ENCODE peak calls at places on chromosomes 5 and 9, in six cellular contexts. One of them, this sample, is unnamed. For H3K4me1, the result is how much of the 10 kb centered on the place peaks cover.

GRCh38 chr5:82259172-82259800 is 18.9 kb downstream of the RPS23 start:
- DNase-seq in GM23338: peak
- DNase-seq in H1: no peak
- DNase-seq in CD8-positive, alpha-beta memory T cell: no peak
- DNase-seq in IMR-90: peak
- DNase-seq in kidney: no peak
- DNase-seq in this sample: no peak

GRCh38 chr5:25439025-25439424 is 794.2 kb upstream of the CDH10 start:
- DNase-seq in GM23338: no peak
- DNase-seq in H1: no peak
- DNase-seq in CD8-positive, alpha-beta memory T cell: no peak
- DNase-seq in IMR-90: no peak
- DNase-seq in kidney: no peak
- DNase-seq in this sample: no peak

GRCh38 chr5:67301285-67301904 is 104.8 kb upstream of the CD180 start:
- DNase-seq in GM23338: no peak
- DNase-seq in H1: no peak
- DNase-seq in CD8-positive, alpha-beta memory T cell: no peak
- DNase-seq in IMR-90: peak
- DNase-seq in kidney: peak
- DNase-seq in this sample: peak

GRCh38 chr5:18276939-18277338 is 642.7 kb downstream of the TAF11L14 start:
- DNase-seq in GM23338: no peak
- DNase-seq in H1: no peak
- DNase-seq in CD8-positive, alpha-beta memory T cell: no peak
- DNase-seq in IMR-90: no peak
- DNase-seq in kidney: no peak
- DNase-seq in this sample: no peak

GRCh38 chr9:92769276-92769675 is 4.6 kb upstream of the BICD2 start:
- DNase-seq in GM23338: no peak
- DNase-seq in H1: no peak
- DNase-seq in CD8-positive, alpha-beta memory T cell: no peak
- DNase-seq in IMR-90: no peak
- DNase-seq in kidney: no peak
- DNase-seq in this sample: no peak

GRCh38 chr9:75866273-75866871 is 24.1 kb upstream of the PCSK5 start:
- DNase-seq in GM23338: peak
- DNase-seq in H1: peak
- DNase-seq in CD8-positive, alpha-beta memory T cell: no peak
- DNase-seq in IMR-90: peak
- DNase-seq in kidney: no peak
- DNase-seq in this sample: no peak

GRCh38 chr9:1721219-1721618 is 293.9 kb upstream of the SMARCA2 start:
- DNase-seq in GM23338: no peak
- DNase-seq in H1: no peak
- DNase-seq in CD8-positive, alpha-beta memory T cell: no peak
- DNase-seq in IMR-90: no peak
- DNase-seq in kidney: no peak
- DNase-seq in this sample: no peak

GRCh38 chr9:89185980-89186379 is 7.4 kb upstream of the SHC3 start:
- DNase-seq in GM23338: peak
- DNase-seq in H1: no peak
- DNase-seq in CD8-positive, alpha-beta memory T cell: no peak
- DNase-seq in IMR-90: peak
- DNase-seq in kidney: no peak
- DNase-seq in this sample: no peak

GRCh38 chr5:138655530-138656245 is 80.5 kb upstream of the HSPA9 start:
- DNase-seq in GM23338: no peak
- DNase-seq in H1: no peak
- DNase-seq in CD8-positive, alpha-beta memory T cell: no peak
- DNase-seq in IMR-90: no peak
- DNase-seq in kidney: peak
- DNase-seq in this sample: no peak

GRCh38 chr5:16937023-16937379 is 913 bp upstream of the MYO10 start:
- DNase-seq in GM23338: peak
- DNase-seq in H1: no peak
- DNase-seq in CD8-positive, alpha-beta memory T cell: no peak
- DNase-seq in IMR-90: no peak
- DNase-seq in kidney: peak
- DNase-seq in this sample: peak

GRCh38 chr9:118367383-118367782 is 663.2 kb downstream of the TLR4 start:
- DNase-seq in GM23338: no peak
- DNase-seq in H1: no peak
- DNase-seq in CD8-positive, alpha-beta memory T cell: no peak
- DNase-seq in IMR-90: no peak
- DNase-seq in kidney: no peak
- DNase-seq in this sample: no peak

GRCh38 chr9:79302569-79302968 is 269.2 kb upstream of the TLE4 start:
- DNase-seq in GM23338: no peak
- DNase-seq in H1: no peak
- DNase-seq in CD8-positive, alpha-beta memory T cell: no peak
- DNase-seq in IMR-90: no peak
- DNase-seq in kidney: no peak
- DNase-seq in this sample: no peak

GRCh38 chr9:10910779-10911178 is 298.0 kb upstream of the PTPRD start:
- DNase-seq in GM23338: no peak
- DNase-seq in H1: no peak
- DNase-seq in CD8-positive, alpha-beta memory T cell: no peak
- DNase-seq in IMR-90: no peak
- DNase-seq in kidney: peak
- DNase-seq in this sample: no peak

GRCh38 chr9:91711755-91712591 is 238.1 kb downstream of the ROR2 start:
- DNase-seq in GM23338: no peak
- DNase-seq in H1: no peak
- DNase-seq in CD8-positive, alpha-beta memory T cell: peak
- DNase-seq in IMR-90: peak
- DNase-seq in kidney: no peak
- DNase-seq in this sample: peak

GRCh38 chr9:116945817-116946216 is 258.7 kb downstream of the TRIM32 start:
- DNase-seq in GM23338: no peak
- DNase-seq in H1: no peak
- DNase-seq in CD8-positive, alpha-beta memory T cell: no peak
- DNase-seq in IMR-90: no peak
- DNase-seq in kidney: no peak
- DNase-seq in this sample: no peak

GRCh38 chr5:63958654-63959053 is 3.6 kb downstream of the HTR1A start:
- DNase-seq in GM23338: peak
- DNase-seq in H1: no peak
- DNase-seq in CD8-positive, alpha-beta memory T cell: no peak
- DNase-seq in IMR-90: no peak
- DNase-seq in kidney: no peak
- DNase-seq in this sample: no peak

GRCh38 chr5:98770911-98771322 is 2.5 kb upstream of the RGMB start:
- DNase-seq in GM23338: no peak
- DNase-seq in H1: no peak
- DNase-seq in CD8-positive, alpha-beta memory T cell: no peak
- DNase-seq in IMR-90: peak
- DNase-seq in kidney: no peak
- DNase-seq in this sample: no peak

GRCh38 chr9:111949919-111950318 is 53.3 kb downstream of the UGCG start:
- DNase-seq in GM23338: no peak
- DNase-seq in H1: no peak
- DNase-seq in CD8-positive, alpha-beta memory T cell: no peak
- DNase-seq in IMR-90: peak
- DNase-seq in kidney: no peak
- DNase-seq in this sample: no peak

GRCh38 chr5:114477816-114478330 is 116.0 kb downstream of the KCNN2 start:
- DNase-seq in GM23338: no peak
- DNase-seq in H1: no peak
- DNase-seq in CD8-positive, alpha-beta memory T cell: no peak
- DNase-seq in IMR-90: peak
- DNase-seq in kidney: no peak
- DNase-seq in this sample: no peak

GRCh38 chr9:28158451-28158850 is 585.2 kb upstream of the C9orf72 start:
- DNase-seq in GM23338: no peak
- DNase-seq in H1: no peak
- DNase-seq in CD8-positive, alpha-beta memory T cell: no peak
- DNase-seq in IMR-90: no peak
- DNase-seq in kidney: no peak
- DNase-seq in this sample: no peak

DNA sequence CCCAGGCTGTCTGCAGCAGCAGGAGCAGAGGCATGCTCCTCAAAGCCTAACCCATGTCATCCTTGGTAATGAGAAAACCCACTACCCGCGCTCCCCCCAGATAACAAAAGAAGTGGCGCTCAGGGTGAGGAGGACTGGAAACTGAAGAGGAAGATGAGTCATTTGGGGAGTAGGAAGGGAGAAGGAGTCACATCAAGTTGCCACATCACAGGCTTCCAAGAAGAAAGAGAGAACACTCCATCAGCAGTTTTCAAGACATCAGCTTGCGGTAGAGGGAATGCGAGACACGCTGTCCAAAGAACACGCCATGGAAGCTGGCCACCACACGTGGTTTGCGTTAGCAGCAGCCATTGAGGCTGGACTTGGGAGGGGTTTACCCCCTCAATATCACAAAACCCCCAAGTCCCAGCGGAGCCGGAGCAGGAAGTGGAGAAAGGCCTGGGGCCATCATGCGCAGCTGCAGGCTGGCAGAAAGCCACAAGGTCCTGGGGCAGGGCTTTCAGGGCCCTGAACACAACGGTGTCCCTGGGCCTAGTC is 41.5 kb downstream of the SH3PXD2B start:
- DNase-seq in GM23338: no peak
- DNase-seq in H1: no peak
- DNase-seq in CD8-positive, alpha-beta memory T cell: no peak
- DNase-seq in IMR-90: peak
- DNase-seq in kidney: peak
- DNase-seq in this sample: peak
- H3K4me1 ChIP-seq in GM23338: under half
- H3K4me1 ChIP-seq in H1: under half
- H3K4me1 ChIP-seq in CD8-positive, alpha-beta memory T cell: under half
- H3K4me1 ChIP-seq in IMR-90: under half
- H3K4me1 ChIP-seq in kidney: under half
- H3K4me1 ChIP-seq in this sample: half or more

GRCh38 chr9:21556581-21557427 is 74.7 kb upstream of the IFNE start:
- DNase-seq in GM23338: no peak
- DNase-seq in H1: no peak
- DNase-seq in CD8-positive, alpha-beta memory T cell: no peak
- DNase-seq in IMR-90: peak
- DNase-seq in kidney: no peak
- DNase-seq in this sample: no peak
- H3K4me1 ChIP-seq in GM23338: half or more
- H3K4me1 ChIP-seq in H1: under half
- H3K4me1 ChIP-seq in CD8-positive, alpha-beta memory T cell: under half
- H3K4me1 ChIP-seq in IMR-90: under half
- H3K4me1 ChIP-seq in kidney: under half
- H3K4me1 ChIP-seq in this sample: under half

GRCh38 chr9:137076636-137077009 is 694 bp upstream of the UAP1L1 start:
- DNase-seq in GM23338: peak
- DNase-seq in H1: no peak
- DNase-seq in CD8-positive, alpha-beta memory T cell: no peak
- DNase-seq in IMR-90: no peak
- DNase-seq in kidney: peak
- DNase-seq in this sample: peak

GRCh38 chr9:137073992-137074399 is 3.3 kb upstream of the UAP1L1 start:
- DNase-seq in GM23338: no peak
- DNase-seq in H1: no peak
- DNase-seq in CD8-positive, alpha-beta memory T cell: no peak
- DNase-seq in IMR-90: no peak
- DNase-seq in kidney: no peak
- DNase-seq in this sample: no peak

GRCh38 chr9:137075275-137075775 is 2.0 kb upstream of the UAP1L1 start:
- DNase-seq in GM23338: peak
- DNase-seq in H1: no peak
- DNase-seq in CD8-positive, alpha-beta memory T cell: no peak
- DNase-seq in IMR-90: no peak
- DNase-seq in kidney: no peak
- DNase-seq in this sample: no peak

GRCh38 chr9:137077010-137077747 is at the start of gene UAP1L1:
- DNase-seq in GM23338: peak
- DNase-seq in H1: peak
- DNase-seq in CD8-positive, alpha-beta memory T cell: peak
- DNase-seq in IMR-90: peak
- DNase-seq in kidney: peak
- DNase-seq in this sample: peak

DNA sequence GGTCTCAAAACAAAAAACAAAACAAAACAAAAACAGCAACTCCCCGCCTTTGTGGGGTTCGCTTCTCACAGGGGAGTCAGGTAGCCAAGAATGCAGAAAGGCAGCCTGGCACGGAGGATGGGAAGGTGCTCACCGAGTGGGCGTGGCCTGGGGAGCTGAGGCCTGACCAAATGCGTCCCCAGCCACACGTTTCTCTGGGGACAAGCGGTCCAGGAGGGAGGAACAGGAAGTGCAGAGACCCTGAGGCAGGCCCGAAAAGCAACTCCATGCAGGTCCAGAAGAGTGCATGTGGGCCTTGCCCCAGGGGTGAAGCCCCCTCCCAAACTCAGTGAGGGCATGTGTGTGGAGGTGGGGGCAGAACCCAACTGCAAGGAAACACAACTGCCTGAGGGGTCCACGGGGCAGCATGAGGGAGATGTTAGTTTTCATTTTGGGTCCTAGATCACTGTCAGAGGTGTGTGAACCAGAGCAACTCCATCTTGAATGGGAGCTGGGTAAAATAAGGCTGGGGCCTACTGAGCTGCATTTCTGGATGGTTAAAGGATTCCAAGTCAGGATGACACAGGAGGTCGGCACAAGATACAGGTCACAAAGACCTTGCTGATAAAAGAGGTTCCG is 2.6 kb upstream of the UAP1L1 start:
- DNase-seq in GM23338: peak
- DNase-seq in H1: no peak
- DNase-seq in CD8-positive, alpha-beta memory T cell: no peak
- DNase-seq in IMR-90: no peak
- DNase-seq in kidney: peak
- DNase-seq in this sample: no peak
- H3K4me1 ChIP-seq in GM23338: under half
- H3K4me1 ChIP-seq in H1: under half
- H3K4me1 ChIP-seq in CD8-positive, alpha-beta memory T cell: under half
- H3K4me1 ChIP-seq in IMR-90: under half
- H3K4me1 ChIP-seq in kidney: under half
- H3K4me1 ChIP-seq in this sample: under half

DNA sequence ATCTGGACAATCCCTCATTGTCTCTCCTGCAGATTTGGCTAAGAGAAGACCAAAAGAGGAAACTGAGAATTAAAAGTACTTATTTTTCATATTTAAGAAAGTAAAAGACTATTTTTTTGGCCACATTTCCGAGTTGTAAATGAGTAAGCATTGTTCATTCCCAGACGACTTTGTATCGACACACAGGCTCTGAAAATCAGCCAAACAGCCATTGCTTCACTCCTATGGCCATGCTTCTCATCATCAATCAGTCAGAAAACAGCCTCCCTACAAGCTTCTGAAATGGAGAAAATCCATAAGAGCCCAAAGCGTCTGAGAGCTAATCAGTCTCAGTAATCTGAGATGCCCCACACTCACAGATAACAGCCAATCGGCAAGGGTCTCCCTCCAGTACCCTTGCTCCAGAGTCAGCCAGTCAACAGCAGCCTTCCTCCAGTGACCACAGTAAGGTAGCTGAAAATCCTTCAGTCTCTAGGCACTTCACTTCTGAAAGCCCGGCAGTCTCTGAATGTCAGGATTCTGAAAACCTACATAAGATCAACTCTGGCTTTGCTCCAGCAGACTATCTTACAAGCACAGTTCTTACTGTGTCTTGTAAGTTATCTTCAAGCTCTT is 31.0 kb downstream of the CDO1 start:
- DNase-seq in GM23338: peak
- DNase-seq in H1: peak
- DNase-seq in CD8-positive, alpha-beta memory T cell: no peak
- DNase-seq in IMR-90: no peak
- DNase-seq in kidney: no peak
- DNase-seq in this sample: no peak
- H3K4me1 ChIP-seq in GM23338: under half
- H3K4me1 ChIP-seq in H1: under half
- H3K4me1 ChIP-seq in CD8-positive, alpha-beta memory T cell: under half
- H3K4me1 ChIP-seq in IMR-90: under half
- H3K4me1 ChIP-seq in kidney: under half
- H3K4me1 ChIP-seq in this sample: under half

This sample was measured in lower lobe of right lung.